ENCODE peak calls at places on chromosomes 13 and 19, in eight cellular contexts. M, X, K, A, O, E, I and D are unnamed samples.

GRCh38 chr19:7789447-7789846 is 26.4 kb downstream of the CLEC4M start:
- DNase-seq in M (no peak), X (peak; percentile 51), K (peak; percentile 30), A (no peak), O (no peak), E (no peak), I (no peak), D (no peak)

GRCh38 chr13:106401081-106401480 is 134.4 kb downstream of the EFNB2 start:
- DNase-seq in M (no peak), X (no peak), K (no peak), A (no peak), O (no peak), E (no peak), I (no peak), D (no peak)

GRCh38 chr13:105016266-105016665 is 1519.2 kb downstream of the EFNB2 start:
- DNase-seq in M (no peak), X (no peak), K (no peak), A (no peak), O (no peak), E (no peak), I (no peak), D (no peak)

GRCh38 chr19:19207637-19208582 is 3.8 kb upstream of the NCAN start:
- DNase-seq in M (no peak), X (no peak), K (no peak), A (no peak), O (no peak), E (no peak), I (no peak), D (no peak)

GRCh38 chr13:44197791-44198770 is 175.5 kb upstream of the SERP2 start:
- DNase-seq in M (no peak), X (no peak), K (no peak), A (no peak), O (peak; percentile 51), E (no peak), I (peak; percentile 2), D (no peak)

GRCh38 chr19:10812902-10813404 is 23.1 kb downstream of the TMED1 start:
- DNase-seq in M (no peak), X (no peak), K (no peak), A (peak; percentile 38), O (peak; percentile 96), E (no peak), I (peak; percentile 86), D (no peak)

GRCh38 chr19:19006213-19006612 is 27.1 kb downstream of the SUGP2 start:
- DNase-seq in M (no peak), X (no peak), K (no peak), A (no peak), O (no peak), E (no peak), I (no peak), D (no peak)

GRCh38 chr19:18519962-18520847 is 1.7 kb downstream of the ELL start:
- DNase-seq in M (no peak), X (peak; percentile 40), K (peak; percentile 23), A (peak; percentile 80), O (peak; percentile 92), E (peak; percentile 85), I (no peak), D (peak; percentile 38)

GRCh38 chr13:23979361-23980159 is 82.3 kb upstream of the C1QTNF9B start:
- DNase-seq in M (peak; percentile 39), X (no peak), K (peak; percentile 10), A (peak; percentile 63), O (peak; percentile 85), E (peak; percentile 74), I (no peak), D (no peak)

GRCh38 chr19:40139533-40140287 is 49.0 kb upstream of the ZNF780A start:
- DNase-seq in M (peak; percentile 31), X (no peak), K (no peak), A (peak; percentile 41), O (peak; percentile 72), E (no peak), I (peak; percentile 8), D (no peak)

GRCh38 chr13:77896977-77897376 is 21.7 kb downstream of the EDNRB start:
- DNase-seq in M (no peak), X (no peak), K (no peak), A (no peak), O (no peak), E (no peak), I (no peak), D (no peak)

GRCh38 chr19:16218851-16219250 is 21.1 kb downstream of the AP1M1 start:
- DNase-seq in M (no peak), X (no peak), K (no peak), A (no peak), O (no peak), E (no peak), I (no peak), D (no peak)

GRCh38 chr13:50893211-50893852 is 16.3 kb upstream of the RNASEH2B start:
- DNase-seq in M (no peak), X (no peak), K (no peak), A (no peak), O (peak; percentile 63), E (no peak), I (no peak), D (no peak)

GRCh38 chr19:42154471-42155323 is 22.5 kb upstream of the POU2F2 start:
- DNase-seq in M (no peak), X (no peak), K (no peak), A (no peak), O (no peak), E (no peak), I (no peak), D (no peak)

GRCh38 chr19:48933382-48933932 is at the start of gene DHDH:
- DNase-seq in M (peak; percentile 69), X (peak; percentile 82), K (peak; percentile 60), A (peak; percentile 87), O (peak; percentile 72), E (peak; percentile 83), I (no peak), D (peak; percentile 68)

GRCh38 chr13:38582133-38582532 is 104.7 kb upstream of the FREM2 start:
- DNase-seq in M (peak; percentile 13), X (no peak), K (no peak), A (peak; percentile 23), O (peak; percentile 29), E (no peak), I (no peak), D (no peak)

GRCh38 chr19:12000152-12000981 is 35.1 kb downstream of the ZNF433 start:
- DNase-seq in M (no peak), X (no peak), K (no peak), A (no peak), O (no peak), E (no peak), I (no peak), D (no peak)

GRCh38 chr13:40024962-40025714 is 369.7 kb downstream of the COG6 start:
- DNase-seq in M (no peak), X (no peak), K (no peak), A (no peak), O (no peak), E (no peak), I (no peak), D (no peak)